ENCODE peak calls at places on chromosomes 1 and 21, in four cellular contexts. J is stimulated activated CD8-positive, alpha-beta memory T cell treated with anti-CD3 and anti-CD28 coated beads, Interleukin-12 subunit alpha, Interleukin-12 subunit beta, amount 100 ng/mL, for 4 hours; U is GM23338; R is occipital lobe. Z is an unnamed sample.
A peak's percentile ranks its signal among the peaks of the same experiment; 100 is the strongest.

GRCh38 chr1:210477328-210477924 is 148.7 kb downstream of the HHAT start:
- DNase-seq in J (no peak), R (no peak), U (no peak), Z (no peak)

GRCh38 chr21:41171210-41171609 is 3.2 kb downstream of the BACE2 start:
- DNase-seq in R (no peak), J (no peak), U (no peak), Z (no peak)

GRCh38 chr1:208714356-208714755 is 470.2 kb upstream of the PLXNA2 start:
- DNase-seq in R (no peak), U (no peak), J (no peak), Z (no peak)

GRCh38 chr1:201773764-201774163 is 55.2 kb upstream of the IPO9 start:
- DNase-seq in R (no peak), U (no peak), J (no peak), Z (no peak)

GRCh38 chr1:44828841-44829440 is 14.1 kb downstream of the PTCH2 start:
- DNase-seq in J (no peak), R (no peak), U (no peak), Z (no peak)

GRCh38 chr21:46056450-46056903 is 41.4 kb upstream of the COL6A2 start:
- DNase-seq in U (peak; percentile 51), J (no peak), R (no peak), Z (no peak)

GRCh38 chr1:28111157-28111556 is 22.7 kb upstream of the EYA3 start:
- DNase-seq in R (no peak), U (no peak), J (no peak), Z (no peak)

GRCh38 chr1:101769520-101769919 is 227.2 kb downstream of the OLFM3 start:
- DNase-seq in J (no peak), U (peak; percentile 49), R (no peak), Z (no peak)

GRCh38 chr1:167510244-167510643 is 8.1 kb downstream of the CD247 start:
- DNase-seq in R (no peak), U (no peak), J (no peak), Z (no peak)

GRCh38 chr1:156812293-156812990 is 4.2 kb downstream of the SH2D2A start:
- DNase-seq in U (no peak), J (no peak), R (no peak), Z (no peak)

GRCh38 chr1:25799758-25800537 is at the start of gene SELENON:
- DNase-seq in J (no peak), U (peak; percentile 91), R (no peak), Z (no peak)

GRCh38 chr1:54885863-54886723 is 902 bp downstream of the DHCR24 start:
- DNase-seq in U (peak; percentile 56), J (no peak), R (no peak), Z (peak; percentile 24)

GRCh38 chr1:162466797-162467196 is 30.8 kb upstream of the UHMK1 start:
- DNase-seq in U (no peak), R (no peak), J (no peak), Z (no peak)

GRCh38 chr1:183881387-183882084 is 76.6 kb downstream of the RGL1 start:
- DNase-seq in U (peak; percentile 76), J (no peak), R (peak; percentile 22), Z (peak; percentile 70)

GRCh38 chr21:28207776-28208175 is 784.9 kb downstream of the LTN1 start:
- DNase-seq in R (no peak), J (no peak), U (no peak), Z (no peak)

GRCh38 chr21:45454924-45455315 is 50.0 kb downstream of the COL18A1 start:
- DNase-seq in R (no peak), U (no peak), J (no peak), Z (no peak)

GRCh38 chr1:180628646-180629045 is 3.2 kb upstream of the XPR1 start:
- DNase-seq in R (no peak), J (no peak), U (no peak), Z (no peak)

GRCh38 chr1:216793303-216793702 is 70.1 kb upstream of the ESRRG start:
- DNase-seq in J (no peak), R (no peak), U (peak; percentile 52), Z (no peak)

GRCh38 chr1:222767152-222767571 is 30.2 kb downstream of the FAM177B start:
- DNase-seq in U (no peak), R (no peak), J (no peak), Z (no peak)

GRCh38 chr1:219517031-219517430 is 95.9 kb downstream of the ZC3H11B start:
- DNase-seq in J (no peak), U (peak; percentile 32), R (no peak), Z (no peak)

GRCh38 chr21:28283652-28284490 is 708.8 kb downstream of the LTN1 start:
- DNase-seq in J (no peak), R (no peak), U (no peak), Z (no peak)

GRCh38 chr1:202158810-202159533 is 1.4 kb downstream of the PTPN7 start:
- DNase-seq in U (peak; percentile 47), J (no peak), R (no peak), Z (no peak)

GRCh38 chr1:219659682-219660081 is 46.8 kb upstream of the ZC3H11B start:
- DNase-seq in J (no peak), R (no peak), U (peak; percentile 28), Z (no peak)

GRCh38 chr1:51488372-51489050 is 30.6 kb downstream of the EPS15 start:
- DNase-seq in U (peak; percentile 2), J (no peak), R (no peak), Z (no peak)

GRCh38 chr1:202283379-202283844 is 58.3 kb downstream of the UBE2T start:
- DNase-seq in U (no peak), J (no peak), R (no peak), Z (no peak)

GRCh38 chr1:43947890-43948437 is 1.2 kb downstream of the IPO13 start:
- DNase-seq in R (no peak), J (no peak), U (no peak), Z (no peak)

GRCh38 chr1:232066521-232066920 is 439.9 kb downstream of the DISC1 start:
- DNase-seq in U (no peak), R (no peak), J (no peak), Z (no peak)

Z was measured in dorsolateral prefrontal cortex.